ENCODE peak calls at places on chromosomes 11 and 22, in eight cellular contexts. U, Q, S, R, C, P, E and W are unnamed samples.

GRCh38 chr11:68780829-68781228 is 29.5 kb upstream of the TESMIN start:
- DNase-seq in U (no peak), Q (peak), S (no peak), R (peak), C (no peak), P (no peak), E (no peak), W (no peak)

GRCh38 chr11:104858882-104859735 is 39.2 kb downstream of the CASP12 start:
- DNase-seq in U (peak), Q (no peak), S (no peak), R (no peak), C (no peak), P (no peak), E (no peak), W (no peak)

GRCh38 chr11:35260342-35260985 is 121.5 kb downstream of the CD44 start:
- DNase-seq in U (peak), Q (no peak), S (peak), R (no peak), C (peak), P (peak), E (peak), W (no peak)

GRCh38 chr11:57460017-57460755 is at the start of gene RTN4RL2:
- DNase-seq in U (peak), Q (peak), S (no peak), R (peak), C (no peak), P (peak), E (no peak), W (peak)

GRCh38 chr11:44005076-44005800 is 42.5 kb upstream of the ACCSL start:
- DNase-seq in U (no peak), Q (no peak), S (no peak), R (peak), C (no peak), P (no peak), E (no peak), W (peak)

GRCh38 chr11:97687106-97687505 is 1297.3 kb downstream of the JRKL start:
- DNase-seq in U (no peak), Q (peak), S (no peak), R (no peak), C (no peak), P (no peak), E (no peak), W (no peak)

GRCh38 chr11:132704796-132705375 is 827.4 kb downstream of the OPCML start:
- DNase-seq in U (no peak), Q (no peak), S (no peak), R (no peak), C (no peak), P (no peak), E (no peak), W (no peak)

GRCh38 chr11:117795726-117796455 is 1.1 kb downstream of the DSCAML1 start:
- DNase-seq in U (no peak), Q (no peak), S (no peak), R (no peak), C (no peak), P (no peak), E (peak), W (no peak)

GRCh38 chr11:70547821-70548670 is 149.7 kb downstream of the CTTN start:
- DNase-seq in U (no peak), Q (no peak), S (no peak), R (peak), C (no peak), P (no peak), E (no peak), W (no peak)

GRCh38 chr11:9906043-9906791 is 242.3 kb downstream of the SWAP70 start:
- DNase-seq in U (peak), Q (no peak), S (peak), R (no peak), C (peak), P (peak), E (peak), W (no peak)

GRCh38 chr11:9601041-9601875 is 27.8 kb downstream of the WEE1 start:
- DNase-seq in U (peak), Q (no peak), S (peak), R (peak), C (no peak), P (no peak), E (peak), W (no peak)

GRCh38 chr22:27886843-27887151 is 32.3 kb downstream of the PITPNB start:
- DNase-seq in U (no peak), Q (no peak), S (no peak), R (no peak), C (no peak), P (no peak), E (no peak), W (no peak)
- TF ChIP-seq CTCF in U (no peak), Q (peak), S (no peak), R (no peak), C (no peak), P (peak), E (no peak), W (peak)

GRCh38 chr11:84541711-84542340 is 1085.3 kb downstream of the DLG2 start:
- DNase-seq in U (no peak), Q (no peak), S (no peak), R (no peak), C (no peak), P (no peak), E (no peak), W (no peak)

GRCh38 chr11:84549221-84549620 is 1077.9 kb downstream of the DLG2 start:
- DNase-seq in U (no peak), Q (no peak), S (no peak), R (no peak), C (no peak), P (no peak), E (no peak), W (no peak)

DNA sequence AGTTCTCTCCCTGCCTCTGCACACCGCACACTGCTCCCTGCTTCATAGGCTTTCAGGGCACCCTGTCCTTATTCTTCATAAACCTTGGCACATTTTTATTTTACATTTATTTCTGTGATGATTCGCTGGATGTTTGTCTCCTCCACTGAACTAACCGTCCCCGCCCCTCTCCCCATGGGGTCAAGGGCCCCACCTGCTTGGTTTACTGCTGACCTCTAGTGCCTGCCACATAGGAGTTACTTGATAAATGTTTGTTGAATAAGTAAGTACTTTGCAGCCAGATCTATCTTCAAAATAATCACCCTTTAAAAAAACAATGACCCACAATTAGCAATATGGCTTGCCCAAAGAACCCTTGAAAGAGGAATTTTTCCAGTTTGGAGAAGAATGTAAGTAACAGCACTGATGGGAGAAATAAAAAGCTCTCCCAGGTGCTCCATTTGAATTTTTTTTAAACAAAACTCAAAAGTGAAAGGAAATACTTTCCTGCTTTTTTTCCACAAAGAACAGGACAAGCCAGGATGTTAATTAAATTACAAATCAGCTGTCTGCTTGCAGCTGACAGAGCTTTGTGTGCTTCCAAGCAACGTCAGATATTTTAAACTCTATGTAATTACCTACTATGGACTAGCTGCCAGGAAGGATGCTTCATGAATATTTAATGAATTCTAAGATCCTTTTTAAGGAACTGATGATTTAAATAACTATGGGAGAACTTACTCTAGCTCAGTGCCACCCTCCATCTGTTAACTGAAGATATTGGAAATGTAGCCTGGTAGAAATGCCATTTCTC is 1083.6 kb downstream of the DLG2 start:
- DNase-seq in U (no peak), Q (no peak), S (no peak), R (no peak), C (no peak), P (no peak), E (no peak), W (peak)
- TF ChIP-seq CTCF in U (no peak), Q (no peak), S (no peak), R (no peak), C (no peak), P (no peak), E (no peak), W (no peak)

GRCh38 chr22:45317551-45318167 is 7.9 kb downstream of the FAM118A start:
- DNase-seq in U (no peak), Q (peak), S (peak), R (peak), C (peak), P (no peak), E (peak), W (peak)
- TF ChIP-seq CTCF in U (no peak), Q (no peak), S (peak), R (peak), C (peak), P (peak), E (peak), W (no peak)

DNA sequence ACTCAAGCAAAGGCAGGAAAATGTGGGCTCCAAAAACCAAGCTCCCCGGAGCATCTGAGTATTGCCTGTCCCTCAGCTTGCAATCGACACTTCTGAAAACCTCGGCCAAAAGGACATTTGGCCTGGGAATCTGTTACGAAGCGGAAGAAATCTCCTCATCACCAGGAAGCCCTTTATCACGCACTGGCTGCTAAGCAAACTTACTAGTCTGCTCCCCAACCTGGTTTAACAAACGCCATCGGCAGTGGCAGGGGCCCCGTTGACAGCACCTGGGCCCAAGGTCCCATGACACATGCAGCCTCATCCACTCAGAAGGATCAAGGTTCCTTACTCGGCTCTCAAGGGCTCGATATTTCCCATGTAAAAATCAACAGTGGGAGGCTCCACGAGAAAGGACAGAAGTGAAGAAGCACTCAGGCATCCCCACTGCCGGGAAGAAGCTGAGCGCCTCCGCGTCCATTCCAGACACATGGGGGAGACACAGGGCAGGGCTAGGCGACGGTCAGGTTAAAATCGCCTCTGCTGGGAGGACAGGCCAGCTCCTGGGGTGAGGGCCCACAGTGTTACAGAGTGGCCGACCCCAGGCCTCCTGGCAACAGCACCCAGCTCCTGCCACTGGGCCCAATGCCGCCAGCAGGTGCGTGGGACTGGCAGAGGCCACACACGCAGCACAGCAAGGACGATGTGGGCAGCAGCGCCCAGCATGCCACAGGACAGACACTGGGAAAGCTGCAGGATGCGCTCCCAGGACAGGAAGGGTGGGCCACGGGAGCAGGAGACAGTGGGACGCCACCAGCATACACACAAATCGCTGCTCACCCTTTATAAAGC is 27.1 kb downstream of the BRD1 start:
- DNase-seq in U (no peak), Q (no peak), S (no peak), R (no peak), C (no peak), P (no peak), E (no peak), W (no peak)
- TF ChIP-seq CTCF in U (no peak), Q (no peak), S (no peak), R (no peak), C (no peak), P (no peak), E (no peak), W (no peak)

GRCh38 chr11:134742956-134743808 is 331.1 kb upstream of the B3GAT1 start:
- DNase-seq in U (no peak), Q (no peak), S (no peak), R (no peak), C (no peak), P (no peak), E (no peak), W (no peak)

GRCh38 chr11:134742228-134742612 is 330.2 kb upstream of the B3GAT1 start:
- DNase-seq in U (no peak), Q (no peak), S (no peak), R (no peak), C (no peak), P (no peak), E (no peak), W (no peak)

GRCh38 chr11:134741453-134742227 is 329.6 kb upstream of the B3GAT1 start:
- DNase-seq in U (no peak), Q (no peak), S (no peak), R (no peak), C (no peak), P (no peak), E (no peak), W (no peak)

GRCh38 chr11:134746609-134747008 is 334.6 kb upstream of the B3GAT1 start:
- DNase-seq in U (no peak), Q (no peak), S (no peak), R (no peak), C (no peak), P (no peak), E (no peak), W (no peak)

GRCh38 chr11:134743809-134744195 is 331.8 kb upstream of the B3GAT1 start:
- DNase-seq in U (no peak), Q (no peak), S (no peak), R (no peak), C (no peak), P (no peak), E (no peak), W (no peak)
- TF ChIP-seq CTCF in U (no peak), Q (no peak), S (no peak), R (no peak), C (no peak), P (no peak), E (no peak), W (no peak)